ENCODE peak calls at places on chromosomes 7 and 10, in ten cellular contexts. M is SK-N-SH, E is adrenal gland, W is choroid plexus epithelial cell, X is spleen, A is PC-9, U is AG10803, K is HL-60, I is glutamatergic neuron, S is fibroblast of pulmonary artery. O is an unnamed sample.

GRCh38 chr7:30650455-30650854 is 31.8 kb downstream of the CRHR2 start:
- DNase-seq in I (peak; percentile 70), S (no peak), X (no peak), A (no peak), M (no peak), W (no peak), K (no peak), E (no peak), U (no peak), O (no peak)

GRCh38 chr7:114979803-114980507 is 58.1 kb downstream of the MDFIC start:
- DNase-seq in I (no peak), X (no peak), U (no peak), A (no peak), M (no peak), K (no peak), S (no peak), E (no peak), W (no peak), O (no peak)

GRCh38 chr7:100577103-100577502 is 3.4 kb upstream of the SAP25 start:
- DNase-seq in M (peak; percentile 32), A (no peak), I (no peak), X (no peak), K (no peak), S (no peak), W (no peak), E (no peak), U (no peak), O (no peak)

GRCh38 chr10:51007781-51008180 is 66.5 kb upstream of the PRKG1 start:
- DNase-seq in E (no peak), K (no peak), X (no peak), A (no peak), I (no peak), U (peak; percentile 55), W (peak; percentile 51), S (peak; percentile 52), M (no peak), O (peak; percentile 47)

GRCh38 chr7:33248663-33249062 is 119.3 kb downstream of the BBS9 start:
- DNase-seq in S (peak; percentile 40), M (no peak), K (no peak), A (no peak), W (peak; percentile 61), E (no peak), U (no peak), I (no peak), X (no peak), O (no peak)

GRCh38 chr7:82158327-82158726 is 285.2 kb downstream of the CACNA2D1 start:
- DNase-seq in K (no peak), S (no peak), E (no peak), A (no peak), M (no peak), U (no peak), I (no peak), X (no peak), W (no peak), O (no peak)

GRCh38 chr7:44977956-44978355 is 859 bp downstream of the MYO1G start:
- DNase-seq in I (no peak), X (peak; percentile 83), E (peak; percentile 31), A (no peak), K (peak; percentile 47), M (no peak), U (no peak), S (no peak), W (no peak), O (no peak)

GRCh38 chr7:107173191-107173590 is 4.4 kb downstream of the HBP1 start:
- DNase-seq in M (no peak), A (no peak), K (no peak), X (no peak), U (no peak), E (no peak), S (no peak), W (no peak), I (no peak), O (no peak)

GRCh38 chr7:106071356-106071998 is 40.6 kb downstream of the SYPL1 start:
- DNase-seq in M (peak; percentile 49), I (no peak), X (peak; percentile 89), S (peak; percentile 25), U (no peak), W (no peak), K (peak; percentile 79), A (peak; percentile 93), E (no peak), O (peak; percentile 81)

DNA sequence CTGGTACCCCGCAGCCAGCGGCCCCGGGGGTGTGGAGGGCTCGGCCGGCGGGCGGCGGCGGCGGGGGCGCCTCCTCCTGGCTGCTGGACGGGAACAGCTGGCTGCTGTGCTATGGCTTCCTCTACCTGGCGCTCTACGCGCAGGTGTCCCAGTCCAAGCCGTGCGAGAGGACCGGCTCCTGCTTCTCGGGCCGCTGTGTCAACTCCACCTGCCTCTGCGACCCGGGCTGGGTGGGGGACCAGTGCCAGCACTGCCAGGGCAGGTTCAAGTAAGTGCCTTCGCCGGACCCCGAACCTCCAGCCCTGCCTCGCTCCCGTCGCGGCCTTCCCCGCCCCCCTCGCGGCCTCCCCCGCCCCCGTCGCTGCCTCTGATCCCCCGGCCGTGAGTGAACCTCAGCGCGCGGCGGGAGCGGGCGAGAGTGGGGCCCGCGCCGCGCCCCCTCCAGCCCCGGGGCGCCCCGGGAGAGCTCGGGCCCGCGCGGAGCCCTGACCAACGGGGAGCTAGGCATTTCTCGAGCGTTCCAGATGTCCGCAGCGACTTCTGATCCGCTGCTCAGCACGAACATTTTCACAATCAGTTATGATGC is 704 bp downstream of the ATRNL1 start:
- DNase-seq in M (peak; percentile 85), A (no peak), K (no peak), X (peak; percentile 77), S (no peak), E (peak; percentile 27), I (peak; percentile 40), W (peak; percentile 16), U (no peak), O (no peak)
- TF ChIP-seq CTCF in M (peak; percentile 45), A (no peak), K (no peak), X (no peak), S (no peak), E (no peak), I (no peak), W (peak; percentile 31), U (no peak), O (no peak)

GRCh38 chr7:130923930-130924329 is 189.9 kb upstream of the KLF14 start:
- DNase-seq in U (no peak), I (no peak), X (no peak), W (no peak), A (no peak), E (no peak), M (no peak), S (no peak), K (no peak), O (no peak)

GRCh38 chr7:130922206-130923112 is 188.5 kb upstream of the KLF14 start:
- DNase-seq in U (no peak), A (no peak), I (no peak), M (no peak), X (no peak), K (no peak), W (no peak), S (no peak), E (no peak), O (no peak)

GRCh38 chr7:130919316-130920103 is 185.5 kb upstream of the KLF14 start:
- DNase-seq in S (no peak), E (no peak), M (no peak), W (no peak), X (no peak), U (no peak), I (no peak), A (no peak), K (no peak), O (no peak)

GRCh38 chr7:130920122-130920521 is 186.1 kb upstream of the KLF14 start:
- DNase-seq in E (no peak), U (no peak), W (no peak), K (no peak), M (no peak), S (no peak), X (no peak), A (no peak), I (no peak), O (no peak)

GRCh38 chr7:130921391-130922180 is 187.6 kb upstream of the KLF14 start:
- DNase-seq in M (no peak), S (peak; percentile 92), W (peak; percentile 94), A (no peak), E (peak; percentile 59), U (peak; percentile 85), K (no peak), I (no peak), X (no peak), O (no peak)
- TF ChIP-seq CTCF in M (no peak), S (no peak), W (peak; percentile 23), A (no peak), E (no peak), U (no peak), K (no peak), I (no peak), X (no peak), O (no peak)

GRCh38 chr10:123413353-123413752 is 252.8 kb upstream of the GPR26 start:
- DNase-seq in U (no peak), E (no peak), K (no peak), S (no peak), I (no peak), W (no peak), M (no peak), A (no peak), X (no peak), O (no peak)
- TF ChIP-seq CTCF in U (no peak), E (no peak), K (no peak), S (no peak), I (no peak), W (no peak), M (no peak), A (no peak), X (no peak), O (no peak)

DNA sequence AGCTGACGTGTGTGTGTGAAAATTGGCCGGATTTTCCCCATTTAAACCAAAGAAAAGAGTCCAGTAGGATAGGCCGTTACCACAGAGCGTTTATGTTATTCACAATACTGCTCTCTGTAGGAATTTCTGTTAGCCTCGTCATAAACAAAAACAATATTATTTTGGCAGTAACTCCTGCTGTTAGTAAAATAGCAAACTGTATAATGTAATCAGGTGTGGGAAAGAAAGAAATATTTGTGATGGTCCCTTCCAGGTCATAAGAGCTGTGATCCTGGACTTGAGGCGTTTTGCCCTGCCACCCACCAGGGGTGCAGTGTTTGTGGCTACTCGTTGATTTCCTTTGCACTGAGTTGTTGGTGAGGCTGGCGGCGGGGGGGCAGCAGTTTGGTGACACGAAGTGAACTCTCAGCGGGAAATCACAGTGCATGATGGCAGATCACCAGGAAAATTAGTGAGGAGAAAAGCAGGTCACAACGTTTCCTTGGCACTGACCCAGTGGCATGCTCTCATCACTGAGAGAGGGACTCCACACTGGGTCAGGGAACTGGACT is 2.8 kb downstream of the EEPD1 start:
- DNase-seq in M (peak; percentile 54), K (no peak), S (no peak), U (peak; percentile 34), E (peak; percentile 90), I (no peak), A (no peak), X (no peak), W (peak; percentile 66), O (no peak)
- TF ChIP-seq CTCF in M (peak; percentile 17), K (no peak), S (no peak), U (peak; percentile 9), E (no peak), I (no peak), A (no peak), X (no peak), W (peak; percentile 25), O (no peak)